ENCODE peak calls at places on chromosomes 4 and X, in seven cellular contexts. One of them, this sample, is unnamed.

GRCh38 chr4:48225368-48226141 is 44.1 kb downstream of the TEC start:
- DNase-seq in endothelial cell: no peak
- DNase-seq in HFF-Myc: no peak
- DNase-seq in stomach: no peak
- DNase-seq in GM12865: no peak
- DNase-seq in HCT116: no peak
- DNase-seq in A673: no peak
- DNase-seq in this sample: no peak

GRCh38 chr4:176563591-176563990 is 229.1 kb downstream of the VEGFC start:
- DNase-seq in stomach: no peak
- DNase-seq in A673: peak; percentile 32
- DNase-seq in endothelial cell: no peak
- DNase-seq in HFF-Myc: no peak
- DNase-seq in GM12865: no peak
- DNase-seq in HCT116: no peak
- DNase-seq in this sample: peak; percentile 8

GRCh38 chrX:25012793-25013592 is 2.8 kb downstream of the ARX start:
- DNase-seq in HCT116: no peak
- DNase-seq in A673: no peak
- DNase-seq in HFF-Myc: no peak
- DNase-seq in endothelial cell: no peak
- DNase-seq in GM12865: peak; percentile 34
- DNase-seq in stomach: no peak
- DNase-seq in this sample: no peak

GRCh38 chr4:117700111-117700892 is 334.0 kb upstream of the NDST3 start:
- DNase-seq in GM12865: peak; percentile 13
- DNase-seq in stomach: no peak
- DNase-seq in A673: peak; percentile 22
- DNase-seq in endothelial cell: no peak
- DNase-seq in HFF-Myc: no peak
- DNase-seq in HCT116: peak; percentile 12
- DNase-seq in this sample: no peak

GRCh38 chr4:184937030-184937710 is 81.1 kb upstream of the HELT start:
- DNase-seq in GM12865: no peak
- DNase-seq in endothelial cell: no peak
- DNase-seq in HCT116: no peak
- DNase-seq in stomach: no peak
- DNase-seq in HFF-Myc: no peak
- DNase-seq in A673: no peak
- DNase-seq in this sample: no peak

GRCh38 chr4:53734584-53735363 is 143.5 kb upstream of the LNX1 start:
- DNase-seq in stomach: no peak
- DNase-seq in HCT116: no peak
- DNase-seq in HFF-Myc: no peak
- DNase-seq in endothelial cell: no peak
- DNase-seq in GM12865: no peak
- DNase-seq in A673: no peak
- DNase-seq in this sample: no peak

GRCh38 chr4:16194199-16194598 is 32.1 kb downstream of the TAPT1 start:
- DNase-seq in HCT116: no peak
- DNase-seq in HFF-Myc: no peak
- DNase-seq in endothelial cell: no peak
- DNase-seq in GM12865: no peak
- DNase-seq in stomach: no peak
- DNase-seq in A673: peak; percentile 41
- DNase-seq in this sample: no peak

GRCh38 chr4:20418865-20419451 is 167.3 kb downstream of the SLIT2 start:
- DNase-seq in HFF-Myc: peak; percentile 41
- DNase-seq in stomach: no peak
- DNase-seq in HCT116: peak; percentile 21
- DNase-seq in GM12865: peak; percentile 70
- DNase-seq in endothelial cell: no peak
- DNase-seq in A673: peak; percentile 75
- DNase-seq in this sample: peak; percentile 46

GRCh38 chr4:27048350-27049100 is 187.9 kb downstream of the STIM2 start:
- DNase-seq in endothelial cell: no peak
- DNase-seq in GM12865: peak; percentile 9
- DNase-seq in HFF-Myc: no peak
- DNase-seq in HCT116: peak; percentile 21
- DNase-seq in A673: peak; percentile 60
- DNase-seq in stomach: no peak
- DNase-seq in this sample: no peak

GRCh38 chr4:40305329-40306193 is 29.6 kb upstream of the CHRNA9 start:
- DNase-seq in endothelial cell: no peak
- DNase-seq in GM12865: peak; percentile 96
- DNase-seq in A673: no peak
- DNase-seq in HCT116: no peak
- DNase-seq in stomach: no peak
- DNase-seq in HFF-Myc: no peak
- DNase-seq in this sample: no peak

GRCh38 chr4:119627267-119628190 is 1.1 kb downstream of the PDE5A start:
- DNase-seq in GM12865: peak; percentile 52
- DNase-seq in A673: peak; percentile 61
- DNase-seq in endothelial cell: peak; percentile 81
- DNase-seq in HCT116: peak; percentile 19
- DNase-seq in stomach: peak; percentile 51
- DNase-seq in HFF-Myc: no peak
- DNase-seq in this sample: peak; percentile 70

GRCh38 chr4:119626420-119626819 is 2.2 kb downstream of the PDE5A start:
- DNase-seq in endothelial cell: no peak
- DNase-seq in HFF-Myc: no peak
- DNase-seq in stomach: no peak
- DNase-seq in A673: no peak
- DNase-seq in GM12865: no peak
- DNase-seq in HCT116: no peak
- DNase-seq in this sample: no peak

GRCh38 chr4:119628281-119629141 is at the start of gene PDE5A:
- DNase-seq in HCT116: peak; percentile 70
- DNase-seq in GM12865: peak; percentile 85
- DNase-seq in HFF-Myc: no peak
- DNase-seq in endothelial cell: peak; percentile 88
- DNase-seq in stomach: peak; percentile 83
- DNase-seq in A673: peak; percentile 86
- DNase-seq in this sample: no peak

GRCh38 chr4:119626943-119627266 is 1.7 kb downstream of the PDE5A start:
- DNase-seq in stomach: no peak
- DNase-seq in A673: no peak
- DNase-seq in endothelial cell: no peak
- DNase-seq in HCT116: no peak
- DNase-seq in HFF-Myc: no peak
- DNase-seq in GM12865: no peak
- DNase-seq in this sample: no peak

DNA sequence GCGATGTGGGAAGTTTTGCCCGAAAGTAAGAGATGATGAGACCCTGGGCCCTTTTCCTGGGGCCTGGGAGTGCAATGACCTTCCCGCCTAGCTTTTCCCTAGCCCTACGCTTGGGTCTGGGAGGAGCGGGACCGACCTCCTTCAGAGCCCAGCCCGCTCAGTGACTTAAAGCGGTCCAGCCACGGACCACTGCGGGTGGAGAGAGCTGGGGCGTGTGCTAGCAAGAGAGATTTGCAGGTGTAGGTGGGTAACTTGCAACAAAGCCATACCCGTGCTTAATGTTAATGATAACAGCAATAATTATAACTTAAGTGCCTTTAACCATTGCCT is 503 bp upstream of the PDE5A start:
- DNase-seq in A673: no peak
- DNase-seq in stomach: no peak
- DNase-seq in GM12865: no peak
- DNase-seq in endothelial cell: no peak
- DNase-seq in HFF-Myc: no peak
- DNase-seq in HCT116: no peak
- DNase-seq in this sample: no peak
- TF ChIP-seq CTCF in A673: no peak
- TF ChIP-seq CTCF in stomach: no peak
- TF ChIP-seq CTCF in GM12865: no peak
- TF ChIP-seq CTCF in endothelial cell: no peak
- TF ChIP-seq CTCF in HFF-Myc: no peak
- TF ChIP-seq CTCF in HCT116: no peak
- TF ChIP-seq CTCF in this sample: no peak

GRCh38 chr4:77159798-77160197 is 2.8 kb downstream of the CCNG2 start:
- DNase-seq in GM12865: no peak
- DNase-seq in stomach: no peak
- DNase-seq in HFF-Myc: no peak
- DNase-seq in A673: no peak
- DNase-seq in HCT116: no peak
- DNase-seq in endothelial cell: no peak
- DNase-seq in this sample: no peak

GRCh38 chr4:77156912-77157858 is at the start of gene CCNG2:
- DNase-seq in endothelial cell: peak; percentile 86
- DNase-seq in GM12865: peak; percentile 95
- DNase-seq in stomach: peak; percentile 84
- DNase-seq in HCT116: no peak
- DNase-seq in HFF-Myc: no peak
- DNase-seq in A673: peak; percentile 93
- DNase-seq in this sample: peak; percentile 92

GRCh38 chr4:77158487-77158861 is 1.5 kb downstream of the CCNG2 start:
- DNase-seq in A673: no peak
- DNase-seq in HFF-Myc: no peak
- DNase-seq in GM12865: no peak
- DNase-seq in stomach: no peak
- DNase-seq in HCT116: no peak
- DNase-seq in endothelial cell: no peak
- DNase-seq in this sample: no peak

GRCh38 chr4:77156533-77156911 is 485 bp upstream of the CCNG2 start:
- DNase-seq in endothelial cell: peak; percentile 90
- DNase-seq in HCT116: peak; percentile 100
- DNase-seq in HFF-Myc: peak; percentile 100
- DNase-seq in GM12865: peak; percentile 99
- DNase-seq in A673: peak; percentile 95
- DNase-seq in stomach: peak; percentile 95
- DNase-seq in this sample: peak; percentile 99

DNA sequence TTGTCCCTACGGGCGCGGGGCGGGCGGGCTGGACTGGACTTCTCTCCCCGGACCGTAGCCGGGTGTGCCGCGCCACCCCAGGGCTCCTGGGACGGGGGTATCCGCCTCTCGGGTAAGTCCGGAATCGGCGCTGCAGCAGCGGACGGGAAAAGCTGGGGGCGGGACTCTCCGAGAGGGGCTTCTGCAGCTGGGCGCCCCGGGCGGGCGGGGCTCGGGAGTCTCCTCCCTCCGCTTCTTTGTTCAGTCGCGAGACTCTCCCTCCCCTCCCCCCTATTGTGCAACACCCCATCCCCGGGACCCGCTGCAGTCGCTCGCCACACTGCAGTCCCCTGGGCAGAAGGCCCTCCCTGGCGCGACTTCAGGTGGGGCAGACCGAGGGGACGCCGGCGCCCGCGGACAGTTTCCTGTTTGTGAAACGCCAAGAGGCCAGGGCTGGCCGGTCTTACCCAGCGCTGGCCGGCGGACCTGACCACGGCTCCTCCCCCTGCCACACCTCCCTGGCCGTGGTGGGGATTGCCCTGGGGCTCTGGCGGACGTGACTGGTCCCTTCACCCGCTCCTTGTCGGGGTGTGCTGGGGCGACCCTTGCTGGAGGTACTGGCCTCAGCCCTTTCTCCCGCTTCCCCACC is 966 bp downstream of the CCNG2 start:
- DNase-seq in A673: peak; percentile 84
- DNase-seq in HFF-Myc: no peak
- DNase-seq in endothelial cell: peak; percentile 92
- DNase-seq in HCT116: peak; percentile 51
- DNase-seq in GM12865: peak; percentile 87
- DNase-seq in stomach: peak; percentile 85
- DNase-seq in this sample: peak; percentile 65
- TF ChIP-seq CTCF in A673: no peak
- TF ChIP-seq CTCF in HFF-Myc: no peak
- TF ChIP-seq CTCF in endothelial cell: no peak
- TF ChIP-seq CTCF in HCT116: no peak
- TF ChIP-seq CTCF in GM12865: no peak
- TF ChIP-seq CTCF in stomach: no peak
- TF ChIP-seq CTCF in this sample: no peak

GRCh38 chr4:164937576-164938270 is 39.7 kb downstream of the TRIM61 start:
- DNase-seq in GM12865: peak; percentile 50
- DNase-seq in endothelial cell: no peak
- DNase-seq in HFF-Myc: no peak
- DNase-seq in stomach: no peak
- DNase-seq in A673: peak; percentile 58
- DNase-seq in HCT116: no peak
- DNase-seq in this sample: no peak
- TF ChIP-seq CTCF in GM12865: peak; percentile 55
- TF ChIP-seq CTCF in endothelial cell: no peak
- TF ChIP-seq CTCF in HFF-Myc: peak; percentile 22
- TF ChIP-seq CTCF in stomach: no peak
- TF ChIP-seq CTCF in A673: peak; percentile 36
- TF ChIP-seq CTCF in HCT116: peak; percentile 47
- TF ChIP-seq CTCF in this sample: no peak

GRCh38 chrX:18415386-18415785 is 10.0 kb upstream of the CDKL5 start:
- DNase-seq in GM12865: no peak
- DNase-seq in HCT116: no peak
- DNase-seq in stomach: no peak
- DNase-seq in HFF-Myc: no peak
- DNase-seq in endothelial cell: no peak
- DNase-seq in A673: no peak
- DNase-seq in this sample: no peak
- TF ChIP-seq CTCF in GM12865: no peak
- TF ChIP-seq CTCF in HCT116: no peak
- TF ChIP-seq CTCF in stomach: no peak
- TF ChIP-seq CTCF in HFF-Myc: no peak
- TF ChIP-seq CTCF in endothelial cell: no peak
- TF ChIP-seq CTCF in A673: no peak
- TF ChIP-seq CTCF in this sample: no peak